ENCODE peak calls at places on chromosomes 2 and 18, in nine cellular contexts. H is WERI-Rb-1, O is fibroblast of mammary gland, L is AG09309, I is fibroblast of lung, V is astrocyte of the spinal cord, A is body of pancreas, B is spleen, U is AG04450. K is an unnamed sample.

GRCh38 chr2:134926231-134926931 is 7.8 kb downstream of the CCNT2 start:
- DNase-seq in H (no peak), V (peak), B (no peak), I (peak), A (no peak), U (no peak), O (peak), L (no peak), K (peak)

GRCh38 chr2:7013761-7014160 is 96.5 kb downstream of the RNF144A start:
- DNase-seq in U (no peak), V (no peak), B (no peak), L (no peak), H (no peak), O (peak), A (no peak), I (no peak), K (peak)

GRCh38 chr2:113105047-113105446 is 22.4 kb upstream of the IL1RN start:
- DNase-seq in V (peak), I (peak), B (no peak), O (peak), U (no peak), H (no peak), L (no peak), A (no peak), K (peak)

GRCh38 chr2:188042412-188042811 is 249.3 kb upstream of the GULP1 start:
- DNase-seq in V (peak), O (peak), B (no peak), L (no peak), A (no peak), H (no peak), U (peak), I (peak), K (peak)

GRCh38 chr2:231725476-231725875 is 17.2 kb downstream of the PTMA start:
- DNase-seq in V (no peak), I (no peak), L (no peak), B (no peak), H (no peak), U (no peak), A (no peak), O (no peak), K (no peak)

GRCh38 chr2:12504443-12504842 is 212.3 kb upstream of the TRIB2 start:
- DNase-seq in L (peak), O (peak), U (no peak), H (no peak), A (no peak), B (no peak), V (peak), I (peak), K (no peak)

GRCh38 chr2:160141944-160142343 is 58.1 kb downstream of the ITGB6 start:
- DNase-seq in I (no peak), U (peak), B (no peak), V (no peak), O (no peak), A (no peak), L (no peak), H (no peak), K (peak)

GRCh38 chr18:25422230-25422629 is 70.3 kb upstream of the ZNF521 start:
- DNase-seq in U (peak), V (no peak), I (no peak), H (no peak), O (no peak), B (no peak), L (no peak), A (no peak), K (no peak)

GRCh38 chr2:120809576-120810440 is 74.1 kb downstream of the GLI2 start:
- DNase-seq in B (no peak), V (no peak), A (no peak), U (no peak), O (no peak), L (no peak), H (no peak), I (no peak), K (no peak)

GRCh38 chr2:171807130-171807529 is 86.9 kb downstream of the SLC25A12 start:
- DNase-seq in H (no peak), U (no peak), B (no peak), L (no peak), O (no peak), A (no peak), V (no peak), I (peak), K (no peak)

GRCh38 chr18:45416168-45416567 is 199.1 kb upstream of the SLC14A2 start:
- DNase-seq in B (no peak), I (peak), A (no peak), V (peak), L (no peak), O (peak), H (no peak), U (no peak), K (no peak)

GRCh38 chr2:159179696-159180095 is 106.8 kb downstream of the WDSUB1 start:
- DNase-seq in V (no peak), L (no peak), A (no peak), U (no peak), I (no peak), H (no peak), B (no peak), O (no peak), K (no peak)

GRCh38 chr2:131105950-131106801 is 1.0 kb downstream of the PLEKHB2 start:
- DNase-seq in H (no peak), L (no peak), I (peak), A (peak), U (no peak), V (peak), B (peak), O (peak), K (peak)

GRCh38 chr18:50649821-50650220 is 89.9 kb downstream of the MAPK4 start:
- DNase-seq in L (no peak), I (peak), O (peak), U (no peak), H (no peak), A (peak), B (no peak), V (peak), K (peak)

GRCh38 chr2:71813801-71814470 is 333.7 kb downstream of the CYP26B1 start:
- DNase-seq in H (no peak), O (peak), V (no peak), I (no peak), B (no peak), U (no peak), A (no peak), L (no peak), K (no peak)

GRCh38 chr2:106542730-106543359 is 55.7 kb downstream of the CD8B2 start:
- DNase-seq in H (peak), B (peak), U (no peak), O (peak), I (peak), A (peak), L (no peak), V (peak), K (peak)
- H3K4me3 ChIP-seq in H (peak), B (no peak), U (peak), O (no peak), I (peak), A (no peak), L (no peak), V (no peak), K (peak)

GRCh38 chr2:141911485-141912066 is 219.2 kb downstream of the LRP1B start:
- DNase-seq in V (peak), L (no peak), O (peak), H (peak), A (peak), I (peak), B (no peak), U (no peak), K (peak)

GRCh38 chr2:141900826-141901225 is 230.0 kb downstream of the LRP1B start:
- DNase-seq in B (no peak), L (no peak), H (no peak), I (no peak), U (no peak), A (no peak), O (no peak), V (no peak), K (no peak)

GRCh38 chr2:141906673-141907072 is 224.1 kb downstream of the LRP1B start:
- DNase-seq in L (no peak), H (no peak), I (no peak), O (no peak), B (no peak), V (no peak), A (no peak), U (no peak), K (no peak)
- TF ChIP-seq CTCF in L (no peak), H (no peak), I (no peak), O (no peak), B (no peak), V (no peak), A (no peak), U (no peak), K (no peak)

GRCh38 chr2:176122633-176123482 is at the start of gene HOXD9:
- DNase-seq in U (no peak), B (peak), L (no peak), O (peak), H (peak), A (no peak), V (peak), I (no peak), K (no peak)
- H3K4me3 ChIP-seq in U (no peak), B (peak), L (peak), O (peak), H (peak), A (no peak), V (peak), I (no peak), K (no peak)

GRCh38 chr2:177275041-177275440 is 10.5 kb upstream of the NFE2L2 start:
- DNase-seq in A (no peak), I (peak), O (peak), L (peak), H (no peak), B (no peak), V (peak), U (peak), K (peak)

GRCh38 chr2:177271981-177272666 is 7.6 kb upstream of the NFE2L2 start:
- DNase-seq in L (no peak), O (no peak), H (no peak), U (no peak), V (no peak), B (no peak), I (no peak), A (no peak), K (no peak)

GRCh38 chr2:177275671-177276070 is 11.1 kb upstream of the NFE2L2 start:
- DNase-seq in O (peak), B (no peak), U (peak), H (no peak), A (no peak), V (peak), L (no peak), I (peak), K (peak)

GRCh38 chr2:177272765-177273164 is 8.2 kb upstream of the NFE2L2 start:
- DNase-seq in H (no peak), A (no peak), L (no peak), U (no peak), B (no peak), O (no peak), I (no peak), V (no peak), K (no peak)

GRCh38 chr2:177273456-177273855 is 8.9 kb upstream of the NFE2L2 start:
- DNase-seq in I (peak), O (peak), V (no peak), U (no peak), A (no peak), B (no peak), H (no peak), L (no peak), K (peak)
- TF ChIP-seq CTCF in I (no peak), O (no peak), V (no peak), U (no peak), A (no peak), B (no peak), H (no peak), L (no peak), K (no peak)

GRCh38 chr2:101432411-101433181 is 42.3 kb downstream of the RFX8 start:
- DNase-seq in I (peak), H (no peak), B (no peak), A (no peak), U (no peak), L (no peak), O (peak), V (peak), K (peak)

GRCh38 chr2:101431486-101431885 is 43.4 kb downstream of the RFX8 start:
- DNase-seq in A (no peak), O (peak), I (no peak), U (no peak), B (no peak), H (no peak), V (no peak), L (no peak), K (no peak)

GRCh38 chr2:101433465-101433864 is 41.4 kb downstream of the RFX8 start:
- DNase-seq in V (no peak), B (no peak), O (peak), U (no peak), H (no peak), A (no peak), L (no peak), I (no peak), K (no peak)

GRCh38 chr2:101439716-101440115 is 35.2 kb downstream of the RFX8 start:
- DNase-seq in O (no peak), B (no peak), A (no peak), U (no peak), L (no peak), V (no peak), H (no peak), I (no peak), K (no peak)

DNA sequence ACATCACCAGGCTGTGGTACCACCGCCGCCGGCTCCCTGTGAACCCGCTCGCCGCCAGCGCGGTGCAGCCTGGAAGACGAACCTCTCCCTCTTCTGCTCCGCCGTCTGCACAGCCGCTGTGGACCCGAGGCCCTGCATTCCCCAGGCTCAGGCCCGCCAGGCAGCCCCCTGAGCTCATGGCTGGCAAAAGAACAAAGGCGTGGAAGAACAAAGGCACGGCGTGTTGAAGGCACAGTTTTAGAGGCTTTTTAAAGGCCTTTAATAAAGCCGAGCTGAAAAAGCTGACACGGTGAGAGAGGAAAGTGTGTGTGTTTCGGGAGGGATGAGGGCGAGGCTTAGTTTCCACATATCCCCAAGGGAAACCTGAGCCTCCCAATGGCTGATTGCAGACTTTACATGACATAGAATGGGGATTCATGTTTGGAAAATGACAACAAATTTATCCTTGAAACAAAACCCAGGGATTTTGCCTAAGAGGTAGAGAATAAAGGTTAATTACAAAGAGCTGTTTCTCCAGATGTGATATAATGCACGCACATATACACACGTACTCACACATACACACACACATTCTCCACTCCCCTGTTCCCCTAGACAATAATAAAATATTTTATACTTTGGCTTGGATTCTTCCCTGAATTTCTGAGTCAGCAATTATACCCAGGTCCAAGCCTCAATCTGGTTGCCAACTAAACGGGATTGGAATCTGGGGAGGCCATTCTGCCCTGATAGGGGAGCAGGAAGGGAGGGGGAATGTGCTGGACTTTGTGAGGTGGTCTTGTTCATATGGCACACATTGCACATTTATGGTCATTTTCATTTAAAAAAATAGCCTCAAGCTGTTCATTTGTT is 39.7 kb downstream of the RFX8 start:
- DNase-seq in I (peak), A (no peak), B (no peak), H (no peak), U (no peak), O (peak), V (peak), L (peak), K (peak)
- H3K4me3 ChIP-seq in I (no peak), A (no peak), B (no peak), H (no peak), U (no peak), O (no peak), V (no peak), L (peak), K (peak)